ENCODE peak calls at places on chromosomes 2 and 18, in six cellular contexts. U is GM19239; V is HS-27A; T is left ventricle myocardium superior; L is stimulated activated naive CD4-positive, alpha-beta T cell; N is ecto neural progenitor cell. P is an unnamed sample.

GRCh38 chr18:80086281-80086680 is 22.8 kb upstream of the ADNP2 start:
- DNase-seq in N (no peak), T (no peak), L (no peak), V (no peak), U (no peak), P (no peak)

GRCh38 chr18:52175406-52175805 is 164.6 kb upstream of the DCC start:
- DNase-seq in T (no peak), U (no peak), N (no peak), L (no peak), V (no peak), P (no peak)

GRCh38 chr2:9744256-9745004 is 98.8 kb upstream of the TAF1B start:
- DNase-seq in T (no peak), V (no peak), L (no peak), N (no peak), U (no peak), P (no peak)

GRCh38 chr2:127046579-127046978 is 60.4 kb downstream of the BIN1 start:
- DNase-seq in U (no peak), L (no peak), T (no peak), N (no peak), V (no peak), P (no peak)

GRCh38 chr18:77220726-77221125 is 28.9 kb upstream of the GALR1 start:
- DNase-seq in N (no peak), V (no peak), L (no peak), T (no peak), U (no peak), P (no peak)

GRCh38 chr2:185187421-185187820 is 551.2 kb upstream of the FSIP2 start:
- DNase-seq in L (no peak), T (no peak), U (no peak), N (no peak), V (no peak), P (no peak)

GRCh38 chr2:39913648-39914456 is 134.8 kb upstream of the THUMPD2 start:
- DNase-seq in L (no peak), N (no peak), V (peak; percentile 64), T (no peak), U (peak; percentile 8), P (peak; percentile 48)

GRCh38 chr2:15912203-15912602 is 28.1 kb upstream of the MYCN start:
- DNase-seq in L (no peak), T (peak; percentile 79), U (no peak), V (no peak), N (no peak), P (no peak)

GRCh38 chr2:17555150-17555549 is 14.7 kb downstream of the VSNL1 start:
- DNase-seq in V (no peak), T (no peak), L (no peak), U (no peak), N (no peak), P (no peak)

GRCh38 chr2:218257390-218257981 is 3.3 kb upstream of the GPBAR1 start:
- DNase-seq in T (no peak), L (peak; percentile 31), N (peak; percentile 72), U (peak; percentile 76), V (no peak), P (peak; percentile 80)

GRCh38 chr18:2908946-2909335 is 62.1 kb downstream of the EMILIN2 start:
- DNase-seq in L (no peak), T (no peak), N (peak; percentile 36), U (no peak), V (no peak), P (no peak)

GRCh38 chr2:237465515-237466227 is 21.4 kb upstream of the MLPH start:
- DNase-seq in N (no peak), L (no peak), U (no peak), V (no peak), T (no peak), P (no peak)

GRCh38 chr2:195573314-195573713 is 83.7 kb upstream of the SLC39A10 start:
- DNase-seq in L (no peak), U (no peak), T (no peak), V (no peak), N (no peak), P (no peak)

GRCh38 chr2:226993171-226993570 is 157.3 kb downstream of the RHBDD1 start:
- DNase-seq in U (no peak), L (no peak), V (no peak), T (no peak), N (no peak), P (no peak)

GRCh38 chr18:63254716-63255399 is 64.7 kb downstream of the BCL2 start:
- DNase-seq in L (no peak), N (no peak), V (no peak), T (no peak), U (no peak), P (no peak)

GRCh38 chr18:21857871-21858270 is 117.3 kb downstream of the MIB1 start:
- DNase-seq in U (no peak), T (no peak), L (no peak), V (no peak), N (no peak), P (peak; percentile 22)

GRCh38 chr2:165576409-165576808 is 106.9 kb downstream of the CSRNP3 start:
- DNase-seq in T (no peak), L (no peak), U (no peak), N (no peak), V (no peak), P (no peak)

GRCh38 chr2:217010173-217010572 is 150.3 kb upstream of the TNP1 start:
- DNase-seq in V (no peak), U (no peak), L (no peak), T (no peak), N (no peak), P (no peak)

GRCh38 chr2:133456156-133456555 is 112.1 kb downstream of the NCKAP5 start:
- DNase-seq in U (no peak), L (no peak), N (no peak), T (no peak), V (no peak), P (no peak)

GRCh38 chr2:25411281-25411680 is 69.6 kb upstream of the DNMT3A start:
- DNase-seq in T (no peak), V (no peak), L (no peak), U (no peak), N (no peak), P (no peak)

GRCh38 chr2:41726364-41726763 is 321.5 kb upstream of the PKDCC start:
- DNase-seq in V (no peak), U (no peak), T (no peak), N (no peak), L (no peak), P (no peak)

GRCh38 chr18:23701017-23701416 is 11.8 kb downstream of the LAMA3 start:
- DNase-seq in V (no peak), N (no peak), L (no peak), T (no peak), U (no peak), P (no peak)

GRCh38 chr18:77857926-77858325 is 608.3 kb downstream of the GALR1 start:
- DNase-seq in T (no peak), N (no peak), U (no peak), L (no peak), V (no peak), P (no peak)

GRCh38 chr2:140344842-140345241 is 1564.7 kb upstream of the NXPH2 start:
- DNase-seq in U (no peak), N (no peak), L (no peak), T (no peak), V (no peak), P (no peak)

GRCh38 chr2:240590681-240591111 is 4.2 kb downstream of the CAPN10 start:
- DNase-seq in V (no peak), T (peak; percentile 37), L (no peak), N (no peak), U (no peak), P (no peak)

GRCh38 chr18:5142859-5143258 is 54.2 kb downstream of the AKAIN1 start:
- DNase-seq in L (no peak), U (no peak), T (no peak), V (no peak), N (no peak), P (no peak)

GRCh38 chr2:127003028-127003800 is 103.7 kb downstream of the BIN1 start:
- DNase-seq in T (no peak), L (no peak), V (no peak), U (no peak), N (no peak), P (no peak)

GRCh38 chr2:26609839-26610277 is 31.3 kb downstream of the CIB4 start:
- DNase-seq in T (no peak), N (peak; percentile 20), L (no peak), U (no peak), V (no peak), P (no peak)

P was measured in GM20000.